ENCODE peak calls at places on chromosomes 16 and 17, in four cellular contexts. U is IMR-90, Y is H1, X is H9. O is an unnamed sample. For H3K4me1, the result is how much of the 10 kb centered on the place peaks cover.

GRCh38 chr17:57021226-57021940 is 43.5 kb downstream of the SCPEP1 start:
- DNase-seq in U (no peak), Y (no peak), X (no peak), O (no peak)

GRCh38 chr17:42669705-42670198 is 7.0 kb downstream of the PLEKHH3 start:
- DNase-seq in U (no peak), Y (peak), X (no peak), O (no peak)

GRCh38 chr16:20940864-20941634 is 40.5 kb downstream of the LYRM1 start:
- DNase-seq in U (no peak), Y (no peak), X (no peak), O (no peak)

GRCh38 chr17:20206591-20206990 is 197.4 kb downstream of the SPECC1 start:
- DNase-seq in U (peak), Y (no peak), X (no peak), O (no peak)

GRCh38 chr17:51479303-51479702 is 219.0 kb downstream of the UTP18 start:
- DNase-seq in U (no peak), Y (no peak), X (no peak), O (no peak)

GRCh38 chr16:57235128-57236092 is 9.6 kb upstream of the ARL2BP start:
- DNase-seq in U (peak), Y (no peak), X (no peak), O (peak)

GRCh38 chr16:27980919-27981670 is 82.4 kb downstream of the GSG1L start:
- DNase-seq in U (no peak), Y (no peak), X (no peak), O (no peak)

GRCh38 chr16:4859190-4859899 is 12.1 kb downstream of the UBN1 start:
- DNase-seq in U (no peak), Y (no peak), X (no peak), O (no peak)

GRCh38 chr16:72658888-72659717 is 388.8 kb downstream of the ZFHX3 start:
- DNase-seq in U (peak), Y (no peak), X (no peak), O (no peak)

GRCh38 chr17:28493467-28493866 is 12.7 kb upstream of the FOXN1 start:
- DNase-seq in U (peak), Y (no peak), X (no peak), O (no peak)

GRCh38 chr17:76384987-76385891 is 830 bp downstream of the SPHK1 start:
- DNase-seq in U (peak), Y (peak), X (peak), O (peak)

GRCh38 chr17:67492824-67493490 is 115.9 kb downstream of the PITPNC1 start:
- DNase-seq in U (peak), Y (no peak), X (peak), O (no peak)

GRCh38 chr17:59154721-59155438 is at the start of gene SKA2:
- DNase-seq in U (no peak), Y (peak), X (no peak), O (peak)

GRCh38 chr17:60601443-60602384 is 1.7 kb downstream of the PPM1D start:
- DNase-seq in U (peak), Y (peak), X (peak), O (peak)

GRCh38 chr16:53052519-53053501 is at the start of gene CHD9NB:
- DNase-seq in U (peak), Y (no peak), X (no peak), O (peak)

GRCh38 chr17:57899822-57900221 is 50.0 kb upstream of the MRPS23 start:
- DNase-seq in U (no peak), Y (no peak), X (no peak), O (no peak)

GRCh38 chr17:27861979-27862378 is 31.2 kb downstream of the LYRM9 start:
- DNase-seq in U (no peak), Y (no peak), X (no peak), O (no peak)

GRCh38 chr17:2042355-2042929 is 620 bp downstream of the OVCA2 start:
- DNase-seq in U (no peak), Y (no peak), X (peak), O (peak)

GRCh38 chr17:40087049-40087794 is 13.2 kb downstream of the NR1D1 start:
- DNase-seq in U (no peak), Y (no peak), X (no peak), O (no peak)

GRCh38 chr16:675884-676564 is 553 bp downstream of the RHBDL1 start:
- DNase-seq in U (no peak), Y (peak), X (no peak), O (no peak)

GRCh38 chr16:69762843-69763556 is 868 bp downstream of the WWP2 start:
- DNase-seq in U (peak), Y (no peak), X (no peak), O (peak)

GRCh38 chr17:37081287-37081686 is 132.5 kb downstream of the AATF start:
- DNase-seq in U (no peak), Y (no peak), X (no peak), O (peak)

DNA sequence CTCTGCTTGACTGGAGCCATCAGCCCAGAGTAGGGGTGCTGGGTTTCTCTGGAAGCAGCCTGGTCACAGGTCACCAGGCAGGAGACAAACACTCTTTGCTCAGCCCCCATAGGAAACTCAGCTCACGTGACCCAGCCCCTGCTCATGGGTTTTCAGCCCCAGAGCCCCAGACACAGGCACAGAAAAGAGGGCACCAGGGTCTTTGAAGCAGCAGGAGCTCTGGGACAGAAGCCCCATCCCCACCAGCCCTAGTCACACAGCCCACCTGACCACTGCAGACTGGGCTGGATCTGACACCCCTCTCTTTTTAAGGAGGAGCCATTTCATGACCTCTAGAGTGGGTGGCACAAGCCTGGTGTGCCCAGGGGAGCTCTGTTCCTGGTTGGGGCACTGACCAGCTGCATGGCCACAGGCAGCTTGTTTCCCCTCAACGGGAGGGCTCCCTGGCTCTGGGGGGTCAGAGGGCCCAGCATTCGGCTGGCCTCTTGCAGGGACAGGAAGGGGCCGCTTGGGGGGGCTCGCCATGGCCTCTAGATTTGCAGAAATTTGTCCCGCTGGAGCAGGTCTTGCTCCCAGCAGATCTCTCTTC is 13.8 kb upstream of the CD79B start:
- DNase-seq in U (no peak), Y (no peak), X (no peak), O (no peak)
- H3K4me1 ChIP-seq in U (under half), Y (under half), X (under half), O (under half)

DNA sequence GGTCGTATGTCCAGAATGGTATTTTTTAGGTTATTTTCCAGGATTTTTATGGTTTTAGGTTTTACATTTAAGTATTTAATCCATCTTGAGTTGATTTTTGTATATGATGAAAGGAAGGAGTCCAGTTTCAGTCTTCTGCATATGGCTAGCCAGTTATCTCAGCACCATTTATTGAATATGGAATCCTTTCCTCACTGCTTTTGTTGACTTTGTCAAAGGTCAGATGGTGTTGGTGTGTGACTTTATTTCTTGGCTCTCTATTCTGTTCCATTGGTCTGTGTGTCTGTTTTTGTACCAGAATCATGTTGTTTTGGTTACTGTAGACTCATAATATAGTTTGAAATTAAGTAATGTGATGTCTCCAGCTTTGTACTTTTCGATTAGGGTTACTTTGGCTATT is 26.4 kb upstream of the TEKT1 start:
- DNase-seq in U (no peak), Y (no peak), X (no peak), O (no peak)
- H3K56ac ChIP-seq in U (no peak), Y (no peak), X (no peak), O (no peak)

DNA sequence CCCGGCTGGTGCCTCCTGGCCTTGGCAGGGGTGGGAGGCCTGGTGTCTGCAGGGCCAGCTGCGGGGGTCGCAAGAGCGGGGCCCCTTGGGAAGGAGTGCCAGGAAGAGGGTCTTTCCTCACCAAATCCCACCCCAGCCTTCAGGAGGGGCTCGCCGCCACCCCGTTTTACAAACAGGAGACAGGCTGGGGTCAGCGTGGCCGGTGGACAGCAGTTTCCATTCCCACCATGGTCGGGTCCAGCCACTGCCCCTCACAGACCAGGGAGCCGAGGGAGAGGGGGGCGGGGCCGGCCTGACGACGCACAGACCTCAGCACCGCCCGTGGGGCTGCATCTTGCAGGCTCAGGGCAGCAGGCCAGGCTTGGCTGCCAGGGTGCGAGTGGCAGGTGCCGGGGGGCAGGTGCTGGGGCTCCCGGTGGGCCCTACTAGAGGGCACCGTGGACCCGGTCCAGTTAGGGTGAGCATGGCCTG is 7.6 kb downstream of the CBFA2T3 start:
- DNase-seq in U (no peak), Y (no peak), X (no peak), O (no peak)
- H3K4me1 ChIP-seq in U (under half), Y (under half), X (under half), O (under half)

GRCh38 chr17:41647038-41647813 is 22.9 kb upstream of the KRT17 start:
- DNase-seq in U (no peak), Y (no peak), X (no peak), O (peak)

GRCh38 chr17:41639492-41640473 is 15.4 kb upstream of the KRT17 start:
- DNase-seq in U (peak), Y (no peak), X (no peak), O (no peak)

GRCh38 chr17:41638194-41638593 is 13.8 kb upstream of the KRT17 start:
- DNase-seq in U (no peak), Y (no peak), X (no peak), O (no peak)

GRCh38 chr17:41645371-41646063 is 21.1 kb upstream of the KRT17 start:
- DNase-seq in U (peak), Y (no peak), X (no peak), O (peak)

GRCh38 chr17:41642252-41643156 is 18.1 kb upstream of the KRT17 start:
- DNase-seq in U (no peak), Y (no peak), X (no peak), O (no peak)
- H3K56ac ChIP-seq in U (no peak), Y (no peak), X (no peak), O (no peak)

O was measured in mesendoderm.